ENCODE peak calls at places on chromosomes 4 and X, in ten cellular contexts. T, P, L, C, E, A, I, F, N and K are unnamed samples.

GRCh38 chr4:4362991-4363697 is 23.8 kb upstream of the NSG1 start:
- DNase-seq in T (no peak), P (no peak), L (no peak), C (no peak), E (peak; percentile 52), A (no peak), I (no peak), F (no peak), N (no peak), K (no peak)

GRCh38 chr4:32798471-32798870 is 2078.3 kb downstream of the PCDH7 start:
- DNase-seq in T (no peak), P (no peak), L (no peak), C (no peak), E (no peak), A (no peak), I (no peak), F (no peak), N (no peak), K (no peak)

GRCh38 chrX:134801267-134801666 is 143.0 kb upstream of the PLAC1 start:
- DNase-seq in T (no peak), P (no peak), L (no peak), C (no peak), E (no peak), A (no peak), I (no peak), F (no peak), N (no peak), K (no peak)

GRCh38 chr4:978957-979701 is 5.8 kb upstream of the DGKQ start:
- DNase-seq in T (no peak), P (no peak), L (no peak), C (no peak), E (peak; percentile 43), A (no peak), I (no peak), F (peak; percentile 87), N (no peak), K (no peak)

GRCh38 chr4:142696334-142697122 is 149.6 kb downstream of the INPP4B start:
- DNase-seq in T (no peak), P (no peak), L (peak; percentile 52), C (no peak), E (no peak), A (peak; percentile 34), I (no peak), F (no peak), N (no peak), K (no peak)

GRCh38 chr4:189974056-189974455 is 33.4 kb downstream of the FRG1 start:
- DNase-seq in T (no peak), P (no peak), L (no peak), C (no peak), E (peak; percentile 9), A (no peak), I (no peak), F (no peak), N (no peak), K (no peak)

GRCh38 chrX:43703211-43703791 is 47.2 kb downstream of the MAOA start:
- DNase-seq in T (no peak), P (no peak), L (no peak), C (no peak), E (peak; percentile 37), A (no peak), I (no peak), F (no peak), N (no peak), K (no peak)

GRCh38 chr4:53089940-53090729 is 228.0 kb downstream of the RASL11B start:
- DNase-seq in T (no peak), P (no peak), L (no peak), C (no peak), E (peak; percentile 94), A (no peak), I (no peak), F (no peak), N (no peak), K (no peak)

GRCh38 chrX:13254076-13254785 is 65.6 kb downstream of the ATXN3L start:
- DNase-seq in T (no peak), P (no peak), L (peak; percentile 29), C (no peak), E (peak; percentile 43), A (peak; percentile 2), I (peak; percentile 36), F (peak; percentile 80), N (no peak), K (no peak)

GRCh38 chrX:47662144-47662657 is 3.2 kb upstream of the UXT start:
- DNase-seq in T (no peak), P (no peak), L (no peak), C (no peak), E (peak; percentile 97), A (no peak), I (no peak), F (no peak), N (no peak), K (no peak)

GRCh38 chr4:19961092-19961491 is 290.6 kb upstream of the SLIT2 start:
- DNase-seq in T (no peak), P (no peak), L (no peak), C (no peak), E (peak; percentile 91), A (no peak), I (no peak), F (no peak), N (no peak), K (no peak)

GRCh38 chr4:24274401-24275035 is 309.8 kb downstream of the DHX15 start:
- DNase-seq in T (no peak), P (no peak), L (no peak), C (no peak), E (peak; percentile 11), A (no peak), I (no peak), F (no peak), N (no peak), K (no peak)

GRCh38 chr4:52200339-52200725 is 149.2 kb downstream of the SPATA18 start:
- DNase-seq in T (no peak), P (no peak), L (no peak), C (no peak), E (no peak), A (no peak), I (no peak), F (no peak), N (no peak), K (no peak)

GRCh38 chr4:61443813-61444510 is 243.8 kb downstream of the ADGRL3 start:
- DNase-seq in T (no peak), P (no peak), L (no peak), C (no peak), E (peak; percentile 8), A (no peak), I (no peak), F (no peak), N (no peak), K (no peak)

GRCh38 chr4:158758703-158759102 is 10.1 kb upstream of the FNIP2 start:
- DNase-seq in T (no peak), P (no peak), L (no peak), C (no peak), E (no peak), A (no peak), I (no peak), F (no peak), N (no peak), K (no peak)

GRCh38 chrX:119147486-119147885 is 19.9 kb upstream of the KIAA1210 start:
- DNase-seq in T (no peak), P (no peak), L (no peak), C (no peak), E (no peak), A (no peak), I (no peak), F (no peak), N (peak; percentile 45), K (no peak)